ENCODE peak calls at places on chromosomes 3 and 15, in five cellular contexts. O, T, Y, R and U are unnamed samples.

GRCh38 chr3:9247361-9248231 is 1.9 kb downstream of the SRGAP3 start:
- DNase-seq in O (no peak), Y (no peak), T (no peak), R (no peak), U (no peak)

GRCh38 chr3:131140891-131141290 is 114.2 kb downstream of the NEK11 start:
- DNase-seq in Y (no peak), O (no peak), R (no peak), T (no peak), U (no peak)

GRCh38 chr15:40252438-40253178 is 13.7 kb downstream of the PAK6 start:
- DNase-seq in O (no peak), T (peak), R (no peak), Y (no peak), U (peak)

GRCh38 chr3:5019411-5020261 is 40.4 kb downstream of the BHLHE40 start:
- DNase-seq in O (no peak), Y (no peak), T (no peak), R (no peak), U (no peak)

GRCh38 chr15:70306582-70306981 is 208.9 kb upstream of the TLE3 start:
- DNase-seq in O (no peak), Y (no peak), T (no peak), R (no peak), U (no peak)

GRCh38 chr3:189099505-189100290 is 72.1 kb upstream of the TPRG1 start:
- DNase-seq in O (peak), T (peak), Y (no peak), R (no peak), U (no peak)

GRCh38 chr3:141273700-141274410 is 42.2 kb downstream of the PXYLP1 start:
- DNase-seq in T (no peak), O (no peak), R (no peak), Y (no peak), U (no peak)

GRCh38 chr3:46406786-46407611 is at the start of the genes CCR5AS and CCRL2:
- DNase-seq in Y (no peak), T (peak), R (no peak), O (peak), U (no peak)

GRCh38 chr15:84661001-84661400 is 3.0 kb upstream of the NMB start:
- DNase-seq in Y (no peak), O (no peak), R (no peak), T (no peak), U (no peak)

GRCh38 chr3:13124631-13125030 is 51.4 kb upstream of the IQSEC1 start:
- DNase-seq in Y (no peak), T (no peak), O (no peak), R (no peak), U (peak)

GRCh38 chr15:61080209-61081027 is 148.7 kb downstream of the RORA start:
- DNase-seq in T (no peak), Y (no peak), O (no peak), R (no peak), U (no peak)

GRCh38 chr3:31882895-31883294 is 98.2 kb downstream of the OSBPL10 start:
- DNase-seq in O (no peak), Y (no peak), T (no peak), R (no peak), U (no peak)

GRCh38 chr15:79082363-79083070 is 8.1 kb downstream of the RASGRF1 start:
- DNase-seq in R (no peak), O (no peak), T (no peak), Y (no peak), U (peak)

GRCh38 chr3:46399557-46399956 is 7.3 kb downstream of the CCR5AS start:
- DNase-seq in O (no peak), R (no peak), Y (no peak), T (no peak), U (no peak)

GRCh38 chr3:194489736-194490612 is 3.2 kb upstream of the ATP13A3 start:
- DNase-seq in R (no peak), O (no peak), T (no peak), Y (no peak), U (no peak)

GRCh38 chr15:98791046-98791701 is 142.8 kb downstream of the IGF1R start:
- DNase-seq in T (no peak), O (no peak), Y (no peak), R (no peak), U (no peak)